ENCODE peak calls at places on chromosomes 12 and 14, in five cellular contexts. J, Z, F, S and M are unnamed samples.

GRCh38 chr14:105039458-105040205 is 18.7 kb upstream of the CDCA4 start:
- DNase-seq in J (no peak), Z (no peak), F (no peak), S (no peak), M (no peak)

GRCh38 chr12:109793826-109794501 is 39.2 kb downstream of the TRPV4 start:
- DNase-seq in F (no peak), Z (no peak), J (no peak), S (no peak), M (no peak)

GRCh38 chr12:96501139-96501741 is 11.9 kb downstream of the CFAP54 start:
- DNase-seq in F (no peak), S (peak), Z (no peak), J (peak), M (peak)

GRCh38 chr14:106691601-106692291 is 1165.4 kb downstream of the TMEM121 start:
- DNase-seq in S (no peak), J (no peak), F (peak), Z (peak), M (peak)

GRCh38 chr14:102363182-102363952 is 626 bp downstream of the TECPR2 start:
- DNase-seq in J (peak), S (peak), F (peak), Z (no peak), M (no peak)

GRCh38 chr12:123268850-123269249 is 2.8 kb downstream of the CDK2AP1 start:
- DNase-seq in Z (no peak), J (no peak), F (no peak), S (no peak), M (no peak)

GRCh38 chr14:82070040-82070439 is 536.4 kb upstream of the SEL1L start:
- DNase-seq in J (no peak), F (no peak), S (no peak), Z (no peak), M (no peak)

GRCh38 chr14:77761205-77761931 is 412 bp upstream of the SNW1 start:
- DNase-seq in Z (no peak), S (peak), F (peak), J (peak), M (peak)

GRCh38 chr12:29043069-29043468 is 106.0 kb upstream of the FAR2 start:
- DNase-seq in F (no peak), J (no peak), Z (no peak), S (peak), M (no peak)

GRCh38 chr14:65070710-65071033 is 31.6 kb downstream of the MAX start:
- DNase-seq in F (no peak), Z (no peak), S (no peak), J (no peak), M (no peak)